ENCODE peak calls at places on chromosomes 11 and 22, in four cellular contexts. I is mucosa of descending colon, W is NCI-H345, H is adrenal gland. J is an unnamed sample.

GRCh38 chr11:8610532-8611116 is 16.6 kb upstream of the STK33 start:
- DNase-seq in I (no peak), W (peak; percentile 10), H (peak; percentile 95), J (no peak)

GRCh38 chr11:121892131-121892681 is 223.8 kb downstream of the BLID start:
- DNase-seq in I (no peak), W (no peak), H (peak; percentile 33), J (no peak)

GRCh38 chr11:69101100-69101791 is 52.5 kb downstream of the TPCN2 start:
- DNase-seq in I (peak; percentile 87), W (peak; percentile 58), H (peak; percentile 77), J (peak; percentile 13)

GRCh38 chr11:76672431-76673163 is 2.0 kb upstream of the LRRC32 start:
- DNase-seq in I (peak; percentile 25), W (no peak), H (no peak), J (no peak)

GRCh38 chr22:26168199-26168915 is 905 bp upstream of the SEZ6L start:
- DNase-seq in I (no peak), W (peak; percentile 37), H (no peak), J (no peak)

GRCh38 chr22:37079158-37079557 is 27.6 kb downstream of the KCTD17 start:
- DNase-seq in I (no peak), W (no peak), H (no peak), J (no peak)

GRCh38 chr11:57762235-57762866 is 749 bp downstream of the CTNND1 start:
- DNase-seq in I (peak; percentile 69), W (no peak), H (no peak), J (no peak)

GRCh38 chr11:57641011-57641410 is 8.7 kb downstream of the YPEL4 start:
- DNase-seq in I (no peak), W (no peak), H (no peak), J (no peak)

GRCh38 chr11:62560566-62561103 is 13.1 kb downstream of the EEF1G start:
- DNase-seq in I (peak; percentile 93), W (peak; percentile 21), H (peak; percentile 93), J (no peak)

GRCh38 chr22:29979645-29980303 is 96.8 kb downstream of the MTMR3 start:
- DNase-seq in I (no peak), W (peak; percentile 19), H (no peak), J (no peak)

GRCh38 chr11:120181446-120181992 is 29.3 kb upstream of the OAF start:
- DNase-seq in I (peak; percentile 2), W (no peak), H (peak; percentile 6), J (no peak)

GRCh38 chr11:90218606-90219005 is 4.2 kb downstream of the CHORDC1 start:
- DNase-seq in I (no peak), W (no peak), H (no peak), J (no peak)

GRCh38 chr22:37045958-37046357 is 5.6 kb upstream of the KCTD17 start:
- DNase-seq in I (no peak), W (no peak), H (no peak), J (no peak)

GRCh38 chr11:64073542-64073941 is 37.8 kb downstream of the FLRT1 start:
- DNase-seq in I (no peak), W (no peak), H (no peak), J (no peak)

GRCh38 chr22:42912049-42912448 is 55.0 kb upstream of the ARFGAP3 start:
- DNase-seq in I (no peak), W (no peak), H (no peak), J (no peak)

GRCh38 chr22:25824828-25825474 is 83.0 kb downstream of the MYO18B start:
- DNase-seq in I (no peak), W (no peak), H (no peak), J (no peak)

GRCh38 chr11:83713701-83714100 is 427.5 kb upstream of the CCDC90B start:
- DNase-seq in I (no peak), W (no peak), H (no peak), J (no peak)

J was measured in NCI-H1930.